ENCODE peak calls at places on chromosomes 13 and 19, in eight cellular contexts. E is A673, J is tibial artery, V is thoracic aorta, K is AG04450, I is esophagus squamous epithelium, B is AG09319, W is H9. Z is an unnamed sample.

GRCh38 chr13:28273919-28274318 is 135.6 kb downstream of the PAN3 start:
- DNase-seq in E (peak; percentile 34), J (no peak), V (no peak), K (no peak), I (no peak), B (no peak), W (no peak), Z (no peak)

GRCh38 chr13:98083507-98083906 is 59.4 kb upstream of the FARP1 start:
- DNase-seq in E (peak; percentile 80), J (no peak), V (no peak), K (peak; percentile 83), I (no peak), B (peak; percentile 42), W (no peak), Z (no peak)

GRCh38 chr13:32164622-32165268 is 133.2 kb downstream of the FRY start:
- DNase-seq in E (peak; percentile 90), J (no peak), V (no peak), K (peak; percentile 20), I (no peak), B (no peak), W (peak; percentile 71), Z (no peak)

GRCh38 chr13:45280751-45281634 is 60.0 kb downstream of the TPT1 start:
- DNase-seq in E (peak; percentile 79), J (peak; percentile 74), V (peak; percentile 16), K (peak; percentile 54), I (no peak), B (peak; percentile 38), W (peak; percentile 68), Z (no peak)

GRCh38 chr19:32181356-32181920 is 164.0 kb upstream of the ZNF507 start:
- DNase-seq in E (no peak), J (peak; percentile 40), V (no peak), K (no peak), I (no peak), B (no peak), W (no peak), Z (no peak)

GRCh38 chr13:109101550-109102144 is 472.2 kb downstream of the MYO16 start:
- DNase-seq in E (no peak), J (no peak), V (no peak), K (no peak), I (no peak), B (no peak), W (no peak), Z (no peak)

GRCh38 chr13:98141938-98142426 is 912 bp upstream of the FARP1 start:
- DNase-seq in E (no peak), J (peak; percentile 66), V (no peak), K (no peak), I (no peak), B (no peak), W (peak; percentile 60), Z (no peak)

GRCh38 chr19:17302391-17303166 is 646 bp downstream of the ABHD8 start:
- DNase-seq in E (no peak), J (no peak), V (no peak), K (no peak), I (no peak), B (no peak), W (no peak), Z (no peak)

GRCh38 chr13:105703843-105704242 is 831.6 kb downstream of the EFNB2 start:
- DNase-seq in E (no peak), J (no peak), V (no peak), K (no peak), I (no peak), B (no peak), W (no peak), Z (no peak)

GRCh38 chr19:56015756-56016155 is 29.2 kb downstream of the NLRP5 start:
- DNase-seq in E (peak; percentile 36), J (no peak), V (no peak), K (no peak), I (no peak), B (no peak), W (no peak), Z (no peak)

GRCh38 chr19:7562646-7563393 is 27.3 kb downstream of the PNPLA6 start:
- DNase-seq in E (no peak), J (no peak), V (no peak), K (no peak), I (no peak), B (no peak), W (peak; percentile 34), Z (no peak)

GRCh38 chr13:51906581-51906980 is 44.8 kb downstream of the CCDC70 start:
- DNase-seq in E (no peak), J (no peak), V (no peak), K (no peak), I (no peak), B (no peak), W (peak; percentile 7), Z (no peak)

GRCh38 chr13:47594833-47595232 is 406.2 kb downstream of the SUCLA2 start:
- DNase-seq in E (no peak), J (no peak), V (no peak), K (no peak), I (no peak), B (no peak), W (peak; percentile 40), Z (no peak)

GRCh38 chr13:41075485-41075884 is 14.2 kb downstream of the WBP4 start:
- DNase-seq in E (no peak), J (no peak), V (no peak), K (no peak), I (no peak), B (no peak), W (no peak), Z (no peak)

DNA sequence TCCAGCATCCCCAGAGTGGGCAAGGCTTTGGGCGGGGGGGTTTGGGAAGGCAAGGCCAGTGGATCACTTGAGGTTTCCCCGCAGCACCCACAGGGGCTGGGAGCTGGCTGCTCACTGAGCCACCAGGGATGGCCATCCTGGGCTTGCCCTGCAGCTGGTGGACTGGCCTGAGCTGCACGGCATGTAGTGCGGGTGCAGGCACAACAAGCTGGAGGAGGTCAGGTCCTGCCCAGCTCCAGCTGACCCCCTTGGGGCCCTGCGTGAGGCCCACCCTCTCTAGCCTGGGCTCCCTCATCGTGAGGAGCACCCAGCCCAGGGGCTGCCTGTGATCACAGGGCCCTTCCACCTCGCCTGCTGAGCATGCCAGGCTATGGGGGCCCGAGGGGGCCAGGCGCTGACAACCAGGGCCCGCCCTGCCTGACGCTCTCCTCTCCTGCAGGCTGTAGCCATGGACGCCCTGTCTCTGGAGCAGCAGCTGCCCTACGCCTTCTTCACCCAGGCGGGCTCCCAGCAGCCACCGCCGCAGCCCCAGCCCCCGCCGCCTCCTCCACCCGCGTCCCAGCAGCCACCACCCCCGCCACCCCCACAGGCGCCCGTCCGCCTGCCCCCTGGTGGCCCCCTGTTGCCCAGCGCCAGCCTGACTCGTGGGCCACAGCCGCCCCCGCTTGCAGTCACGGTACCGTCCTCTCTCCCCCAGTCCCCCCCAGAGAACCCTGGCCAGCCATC is 22.9 kb downstream of the COMP start:
- DNase-seq in E (no peak), J (no peak), V (no peak), K (no peak), I (no peak), B (no peak), W (no peak), Z (no peak)
- TF ChIP-seq CTCF in E (no peak), J (no peak), V (no peak), K (no peak), I (no peak), B (no peak), W (peak; percentile 45), Z (no peak)

GRCh38 chr13:73417012-73417615 is 358.3 kb downstream of the KLF5 start:
- DNase-seq in E (peak; percentile 48), J (no peak), V (no peak), K (no peak), I (no peak), B (no peak), W (no peak), Z (no peak)
- TF ChIP-seq CTCF in E (peak; percentile 57), J (no peak), V (no peak), K (peak; percentile 26), I (no peak), B (peak; percentile 21), W (peak; percentile 62), Z (no peak)

GRCh38 chr19:19409235-19410030 is 4.0 kb downstream of the GATAD2A start:
- DNase-seq in E (no peak), J (no peak), V (no peak), K (no peak), I (no peak), B (no peak), W (no peak), Z (no peak)

GRCh38 chr19:19407640-19407933 is 2.1 kb downstream of the GATAD2A start:
- DNase-seq in E (no peak), J (no peak), V (no peak), K (no peak), I (no peak), B (no peak), W (no peak), Z (no peak)

GRCh38 chr19:19406878-19407639 is 1.6 kb downstream of the GATAD2A start:
- DNase-seq in E (peak; percentile 63), J (no peak), V (no peak), K (no peak), I (no peak), B (no peak), W (no peak), Z (no peak)

GRCh38 chr19:19405919-19406877 is 723 bp downstream of the GATAD2A start:
- DNase-seq in E (peak; percentile 62), J (peak; percentile 74), V (no peak), K (no peak), I (no peak), B (no peak), W (peak; percentile 51), Z (no peak)

DNA sequence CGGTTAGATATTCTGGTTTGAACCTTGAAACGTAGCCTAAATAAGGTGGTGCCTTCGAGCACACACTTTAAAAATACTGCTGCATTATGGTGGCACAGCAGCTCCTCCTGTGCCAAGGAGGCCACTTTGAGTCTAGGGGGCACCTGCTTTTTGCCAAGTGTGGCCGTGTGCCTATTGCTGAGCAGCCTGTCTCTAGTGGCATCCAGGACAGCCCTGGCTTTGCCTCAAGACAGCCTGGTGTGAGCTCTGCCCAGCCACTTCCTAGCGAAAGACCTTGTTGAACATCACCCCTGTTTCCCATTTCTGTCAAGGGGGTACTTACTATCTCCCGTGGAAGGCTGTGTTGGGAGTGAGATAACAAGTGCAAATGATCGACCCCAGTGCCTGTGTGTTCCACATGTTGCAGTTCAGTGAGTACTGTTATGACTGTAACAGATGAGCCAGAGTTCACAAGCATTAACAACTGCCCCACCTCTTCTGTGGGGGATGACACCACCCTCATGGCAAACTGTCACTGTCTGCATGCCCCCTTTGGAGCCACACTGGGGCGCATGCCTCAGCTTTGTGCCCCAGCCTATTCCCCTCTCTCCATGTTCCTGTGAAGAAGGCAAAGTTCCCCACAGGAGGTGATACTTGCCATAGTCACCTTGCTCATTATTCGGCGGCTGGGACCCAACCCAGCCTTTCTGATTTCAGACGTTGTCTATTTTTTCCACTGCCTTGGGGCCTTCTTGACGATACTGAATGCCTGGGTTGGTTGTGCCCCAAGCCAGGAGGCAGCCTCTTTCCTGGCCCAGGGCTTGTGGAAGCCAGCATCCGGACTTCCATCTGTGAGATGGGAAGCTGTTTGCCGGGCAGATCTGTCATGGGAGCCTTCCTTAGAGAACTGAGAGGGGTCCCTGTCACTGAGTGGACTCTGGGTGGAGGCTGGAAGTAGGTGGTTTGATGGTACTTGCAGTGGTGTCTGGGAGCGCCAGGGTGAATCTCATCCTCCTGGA is 5.4 kb downstream of the GATAD2A start:
- DNase-seq in E (no peak), J (no peak), V (no peak), K (no peak), I (no peak), B (no peak), W (no peak), Z (no peak)
- TF ChIP-seq CTCF in E (no peak), J (no peak), V (no peak), K (no peak), I (no peak), B (no peak), W (peak; percentile 20), Z (no peak)

GRCh38 chr19:14097532-14098151 is 7.1 kb upstream of the SAMD1 start:
- DNase-seq in E (no peak), J (no peak), V (no peak), K (no peak), I (no peak), B (no peak), W (no peak), Z (no peak)
- TF ChIP-seq CTCF in E (peak; percentile 33), J (peak; percentile 6), V (no peak), K (peak; percentile 22), I (no peak), B (no peak), W (peak; percentile 53), Z (peak; percentile 29)

Z was measured in CD14-positive monocyte.